ENCODE peak calls at places on chromosome 14, in five cellular contexts. F is stimulated activated CD8-positive, alpha-beta memory T cell treated with anti-CD3 and anti-CD28 coated beads, Interleukin-12 subunit alpha, Interleukin-12 subunit beta, amount 100 ng/mL, for 4 hours; Z is EL; Y is nephron progenitor cell; R is brain microvascular endothelial cell. Q is an unnamed sample.

GRCh38 chr14:71594828-71595227 is 337.4 kb upstream of the RGS6 start:
- DNase-seq in F (no peak), Z (no peak), Y (no peak), R (no peak), Q (no peak)

GRCh38 chr14:105742531-105742848 is 216.1 kb downstream of the TMEM121 start:
- DNase-seq in F (no peak), Z (no peak), Y (no peak), R (no peak), Q (no peak)

GRCh38 chr14:30553311-30553989 is 5.5 kb upstream of the G2E3 start:
- DNase-seq in F (no peak), Z (peak; percentile 78), Y (no peak), R (peak; percentile 56), Q (peak; percentile 67)

GRCh38 chr14:74459289-74459946 is 33.4 kb upstream of the SYNDIG1L start:
- DNase-seq in F (no peak), Z (peak; percentile 73), Y (peak; percentile 49), R (peak; percentile 70), Q (peak; percentile 70)

GRCh38 chr14:30798961-30799360 is 75.4 kb upstream of the COCH start:
- DNase-seq in F (no peak), Z (no peak), Y (no peak), R (no peak), Q (no peak)

GRCh38 chr14:53938126-53938671 is 18.4 kb downstream of the BMP4 start:
- DNase-seq in F (no peak), Z (peak; percentile 41), Y (no peak), R (no peak), Q (no peak)

GRCh38 chr14:44795725-44796124 is 166.0 kb downstream of the KLHL28 start:
- DNase-seq in F (no peak), Z (no peak), Y (no peak), R (no peak), Q (no peak)

GRCh38 chr14:101581806-101582205 is 20.5 kb downstream of the DIO3 start:
- DNase-seq in F (no peak), Z (no peak), Y (no peak), R (no peak), Q (no peak)

GRCh38 chr14:69360438-69361108 is 37.5 kb downstream of the ERH start:
- DNase-seq in F (no peak), Z (no peak), Y (no peak), R (no peak), Q (no peak)

GRCh38 chr14:62162998-62163589 is 400.9 kb downstream of the SNAPC1 start:
- DNase-seq in F (no peak), Z (peak; percentile 43), Y (peak; percentile 28), R (peak; percentile 35), Q (peak; percentile 28)

GRCh38 chr14:75643985-75644384 is 16.7 kb downstream of the ERG28 start:
- DNase-seq in F (no peak), Z (no peak), Y (no peak), R (no peak), Q (no peak)